ENCODE peak calls at places on chromosomes 13 and 19, in six cellular contexts. J is body of pancreas, B is PC-9, W is colonic mucosa, G is aorta, D is heart left ventricle. M is an unnamed sample. For H3K4me1, the result is how much of the 10 kb centered on the place peaks cover.

GRCh38 chr13:110340812-110341444 is 33.8 kb downstream of the COL4A2 start:
- DNase-seq in D (peak), J (peak), B (no peak), G (peak), W (peak), M (no peak)

GRCh38 chr13:106529415-106530208 is 5.8 kb downstream of the EFNB2 start:
- DNase-seq in G (no peak), D (no peak), J (no peak), B (no peak), W (no peak), M (no peak)

GRCh38 chr13:100984349-100984748 is 309.8 kb upstream of the TMTC4 start:
- DNase-seq in J (no peak), G (no peak), B (no peak), W (no peak), D (no peak), M (no peak)

GRCh38 chr19:2524840-2525723 is 49.2 kb downstream of the GADD45B start:
- DNase-seq in W (no peak), G (peak), D (peak), B (peak), J (no peak), M (no peak)

GRCh38 chr13:72983085-72983768 is 75.6 kb upstream of the KLF5 start:
- DNase-seq in G (no peak), J (peak), D (no peak), B (no peak), W (peak), M (no peak)

GRCh38 chr13:43132228-43132627 is 108.8 kb downstream of the DNAJC15 start:
- DNase-seq in D (no peak), W (peak), B (peak), G (no peak), J (no peak), M (peak)

GRCh38 chr13:106597190-106597589 is 29.3 kb upstream of the ARGLU1 start:
- DNase-seq in D (peak), W (no peak), G (no peak), B (no peak), J (no peak), M (no peak)

GRCh38 chr13:112992931-112993700 is 24.1 kb downstream of the MCF2L start:
- DNase-seq in D (no peak), G (no peak), W (no peak), B (no peak), J (no peak), M (no peak)

GRCh38 chr13:63455938-63456337 is 2040.3 kb upstream of the PCDH20 start:
- DNase-seq in G (no peak), B (no peak), W (no peak), J (no peak), D (no peak), M (peak)
- H3K4me1 ChIP-seq in G (under half), B (under half), W (under half), J (under half), D (under half), M (under half)

DNA sequence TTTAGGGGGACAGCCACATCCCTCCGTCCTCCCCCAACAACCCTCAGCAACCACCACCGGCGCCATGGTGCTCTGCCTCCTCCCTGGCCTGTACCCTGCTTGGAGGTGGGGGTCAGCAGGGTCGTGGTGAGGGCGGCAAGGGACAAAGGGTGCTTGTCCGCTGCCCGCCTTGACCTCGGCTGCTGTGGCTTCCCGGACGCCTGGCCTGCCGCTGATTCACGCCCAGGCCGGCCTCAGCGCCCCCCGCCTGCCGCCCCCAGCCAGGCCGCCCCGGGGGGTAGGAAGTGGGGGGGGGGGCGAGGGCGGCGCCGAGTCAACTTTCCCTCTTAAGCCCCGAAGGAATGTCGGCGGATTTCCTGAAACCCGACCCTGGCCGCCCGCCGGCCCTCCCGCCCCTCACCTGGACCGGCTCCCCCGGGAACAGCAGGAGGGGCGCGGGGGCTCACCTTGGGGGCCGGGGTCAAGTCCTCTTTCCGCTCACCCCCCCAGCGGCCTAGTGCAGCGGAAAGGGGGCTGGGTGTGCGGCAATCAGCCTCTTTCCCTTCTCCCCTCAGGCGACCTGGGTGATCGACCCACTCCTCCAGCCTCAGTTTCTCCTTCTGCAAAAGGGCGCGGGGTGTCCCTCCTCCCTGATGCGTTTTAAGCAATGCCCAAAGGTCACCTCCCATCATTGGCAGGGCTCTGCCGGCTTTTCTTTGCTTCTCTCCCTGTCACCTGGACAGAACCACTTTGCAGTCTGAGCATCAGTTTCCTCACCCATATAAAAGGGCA is 1.9 kb upstream of the TMEM59L start:
- DNase-seq in G (no peak), D (no peak), W (no peak), B (no peak), J (no peak), M (no peak)
- H3K4me3 ChIP-seq in G (no peak), D (no peak), W (no peak), B (peak), J (no peak), M (peak)

DNA sequence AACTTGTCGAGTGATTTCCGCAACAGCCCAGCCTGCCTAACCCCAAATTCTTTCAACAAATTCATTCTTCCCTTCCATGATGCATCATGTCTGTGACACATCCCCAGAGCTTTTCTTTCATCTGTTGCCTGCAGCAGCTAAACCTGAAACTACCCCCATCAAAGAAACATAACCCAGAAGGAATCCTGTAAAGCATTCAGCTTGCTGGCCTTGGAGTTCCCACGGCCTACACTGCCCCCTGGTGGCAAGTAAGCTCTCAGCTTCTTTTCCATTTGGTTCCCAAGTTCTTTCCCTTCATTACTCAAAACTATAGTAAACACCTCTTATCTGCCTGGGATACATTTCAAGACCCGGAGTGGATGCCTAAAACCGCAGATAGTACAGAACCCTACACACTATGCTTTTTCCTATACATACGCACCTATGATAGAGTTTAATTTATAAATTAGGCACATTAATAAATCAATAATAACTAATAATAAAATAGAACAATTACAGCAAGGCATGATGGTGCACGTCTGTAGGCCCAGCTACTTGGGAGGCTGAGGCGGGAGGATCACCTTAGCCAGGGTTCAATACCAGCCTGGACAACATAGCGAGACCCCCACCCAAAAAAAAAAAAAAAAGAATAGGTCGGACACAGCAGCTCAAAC is 7.4 kb downstream of the ETHE1 start:
- DNase-seq in G (peak), B (peak), J (peak), D (peak), W (peak), M (no peak)
- H3K27ac ChIP-seq in G (no peak), B (peak), J (no peak), D (no peak), W (no peak), M (no peak)

DNA sequence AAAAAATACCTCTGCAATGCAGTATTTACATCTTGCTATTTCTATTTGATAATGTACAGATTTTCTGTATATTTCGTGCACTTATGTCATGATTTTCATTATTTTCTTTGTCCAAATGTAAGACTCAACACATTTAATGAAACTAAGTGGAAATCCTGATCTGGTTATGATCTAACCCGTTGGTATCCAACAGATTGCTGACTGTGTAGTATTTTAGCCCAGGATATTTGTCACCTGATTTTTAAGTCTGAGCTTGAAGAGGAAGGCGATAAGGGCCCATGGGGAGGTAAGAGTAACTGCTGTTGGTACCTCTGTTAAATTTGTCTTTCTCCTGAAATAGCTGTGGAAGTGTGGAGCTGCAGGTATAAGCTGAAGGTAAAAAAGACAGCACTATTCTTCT is 45.3 kb downstream of the WASF3 start:
- DNase-seq in W (no peak), D (no peak), G (no peak), B (no peak), J (no peak), M (no peak)
- H3K4me1 ChIP-seq in W (under half), D (under half), G (under half), B (under half), J (under half), M (under half)

DNA sequence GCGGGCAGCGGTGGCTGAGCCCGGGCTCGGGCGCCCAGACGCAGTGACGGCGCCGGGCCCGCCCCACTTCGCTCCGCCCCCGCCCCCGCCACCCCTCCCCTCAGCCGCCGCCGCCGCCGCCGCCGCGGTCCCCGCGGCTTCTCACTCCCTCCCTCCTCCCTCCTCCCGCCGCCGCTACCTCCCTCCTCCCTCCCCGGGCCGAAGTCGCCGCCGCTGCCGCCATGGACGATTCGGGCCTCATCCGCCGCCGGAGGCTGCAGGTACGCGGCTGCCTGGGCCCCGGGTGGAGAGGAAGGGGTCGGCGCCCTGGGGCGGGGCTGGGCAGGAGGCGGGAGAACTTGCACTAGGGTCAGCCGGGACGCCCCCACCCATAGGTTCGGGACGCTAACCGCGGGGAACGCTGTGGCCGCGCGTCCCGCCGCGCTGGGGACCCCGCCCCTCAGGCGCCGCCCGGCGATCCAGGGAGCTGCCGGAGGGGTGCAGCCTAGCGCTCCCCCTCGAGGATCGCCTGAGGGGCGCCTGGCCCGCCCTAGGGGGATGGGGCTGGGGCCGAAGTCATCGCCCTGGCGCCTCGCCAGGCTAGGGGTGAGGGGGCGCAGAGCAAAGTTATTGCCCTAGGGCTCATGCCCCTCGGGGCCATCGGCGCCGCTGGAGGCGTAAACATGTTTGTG is 497 bp downstream of the RTBDN start:
- DNase-seq in J (peak), G (no peak), W (peak), B (peak), D (no peak), M (no peak)
- H3K4me3 ChIP-seq in J (no peak), G (peak), W (peak), B (peak), D (peak), M (peak)

DNA sequence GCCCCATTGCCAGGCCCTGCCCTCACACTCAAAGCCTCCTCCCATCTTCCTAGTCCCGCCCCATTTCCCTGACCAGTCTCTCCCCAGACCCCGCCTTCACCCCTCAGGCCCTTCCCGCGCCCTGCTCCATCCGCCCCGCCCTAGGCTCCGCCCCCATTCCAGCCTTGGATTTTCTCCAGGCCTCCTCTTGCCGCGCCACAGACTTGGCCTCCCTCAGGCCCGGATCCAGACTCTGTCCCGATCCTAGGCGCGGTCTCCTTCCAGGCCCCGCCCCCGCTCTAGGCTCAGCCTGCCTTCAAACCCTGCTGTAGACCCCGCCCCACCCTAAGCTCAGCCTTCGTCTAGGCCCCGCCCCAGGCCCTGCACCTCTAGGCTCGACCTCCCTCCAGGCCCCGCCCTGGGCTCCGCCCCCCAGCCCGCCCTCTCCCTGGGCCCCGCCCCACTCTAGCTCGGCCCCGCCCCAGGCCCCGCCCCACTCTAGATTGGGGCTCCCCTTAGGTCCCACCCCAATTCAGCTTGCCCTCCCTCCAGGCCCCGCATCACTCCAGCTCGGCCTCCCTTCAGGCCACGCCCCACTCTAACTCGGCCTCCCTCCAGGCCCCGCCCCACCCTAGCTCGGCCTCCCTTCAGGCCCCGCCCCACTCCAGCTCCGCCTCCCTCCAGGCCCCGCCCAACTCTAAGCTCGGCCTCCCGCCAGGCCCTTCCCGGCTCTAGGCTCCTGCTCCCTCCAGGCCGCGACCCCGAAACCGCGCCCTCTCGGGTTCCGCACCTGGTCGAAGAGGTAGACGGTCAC is 18.5 kb downstream of the LMTK3 start:
- DNase-seq in J (peak), W (peak), D (peak), G (peak), B (peak), M (peak)
- H3K27ac ChIP-seq in J (peak), W (peak), D (peak), G (no peak), B (peak), M (no peak)